ENCODE peak calls at places on chromosomes 12 and 14, in four cellular contexts. One of them, this sample, is unnamed.

GRCh38 chr12:125861299-125862281 is 796.4 kb downstream of the AACS start:
- DNase-seq in heart right ventricle: peak
- DNase-seq in ovary: peak
- DNase-seq in tibial artery: no peak
- DNase-seq in this sample: no peak

GRCh38 chr14:68795602-68796417 is 2.9 kb upstream of the ZFP36L1 start:
- DNase-seq in heart right ventricle: peak
- DNase-seq in ovary: peak
- DNase-seq in tibial artery: peak
- DNase-seq in this sample: peak

GRCh38 chr14:25090716-25091454 is 40.9 kb upstream of the STXBP6 start:
- DNase-seq in tibial artery: no peak
- DNase-seq in heart right ventricle: no peak
- DNase-seq in ovary: no peak
- DNase-seq in this sample: no peak

GRCh38 chr14:65496178-65496993 is 83.9 kb downstream of the FUT8 start:
- DNase-seq in heart right ventricle: no peak
- DNase-seq in tibial artery: no peak
- DNase-seq in ovary: no peak
- DNase-seq in this sample: no peak

GRCh38 chr12:75120202-75120774 is 89.4 kb downstream of the KCNC2 start:
- DNase-seq in ovary: no peak
- DNase-seq in heart right ventricle: no peak
- DNase-seq in tibial artery: no peak
- DNase-seq in this sample: no peak

GRCh38 chr12:31215521-31216232 is 110.3 kb downstream of the SINHCAF start:
- DNase-seq in tibial artery: no peak
- DNase-seq in ovary: no peak
- DNase-seq in heart right ventricle: peak
- DNase-seq in this sample: no peak

GRCh38 chr12:5807090-5807414 is 138.0 kb downstream of the ANO2 start:
- DNase-seq in ovary: no peak
- DNase-seq in heart right ventricle: no peak
- DNase-seq in tibial artery: no peak
- DNase-seq in this sample: no peak

GRCh38 chr14:103141117-103141796 is 18.0 kb downstream of the TNFAIP2 start:
- DNase-seq in heart right ventricle: peak
- DNase-seq in tibial artery: no peak
- DNase-seq in ovary: no peak
- DNase-seq in this sample: no peak

GRCh38 chr12:22287776-22288621 is 46.5 kb downstream of the ST8SIA1 start:
- DNase-seq in heart right ventricle: no peak
- DNase-seq in ovary: no peak
- DNase-seq in tibial artery: no peak
- DNase-seq in this sample: no peak

GRCh38 chr14:38257500-38257899 is 1.6 kb upstream of the CLEC14A start:
- DNase-seq in tibial artery: no peak
- DNase-seq in ovary: no peak
- DNase-seq in heart right ventricle: no peak
- DNase-seq in this sample: no peak

GRCh38 chr12:13144266-13144828 is 40.9 kb upstream of the GSG1 start:
- DNase-seq in tibial artery: no peak
- DNase-seq in ovary: no peak
- DNase-seq in heart right ventricle: no peak
- DNase-seq in this sample: no peak

GRCh38 chr14:39374846-39375245 is 57.4 kb downstream of the FBXO33 start:
- DNase-seq in tibial artery: no peak
- DNase-seq in ovary: no peak
- DNase-seq in heart right ventricle: no peak
- DNase-seq in this sample: no peak

GRCh38 chr14:93317836-93318807 is 14.7 kb downstream of the BTBD7 start:
- DNase-seq in tibial artery: no peak
- DNase-seq in heart right ventricle: no peak
- DNase-seq in ovary: no peak
- DNase-seq in this sample: no peak

GRCh38 chr12:48199784-48200198 is 3.3 kb downstream of the OR10AD1 start:
- DNase-seq in heart right ventricle: no peak
- DNase-seq in tibial artery: no peak
- DNase-seq in ovary: no peak
- DNase-seq in this sample: no peak

GRCh38 chr14:44180975-44181374 is 326.1 kb downstream of the FSCB start:
- DNase-seq in tibial artery: no peak
- DNase-seq in ovary: no peak
- DNase-seq in heart right ventricle: no peak
- DNase-seq in this sample: no peak

GRCh38 chr14:68195126-68195525 is 375.5 kb downstream of the RAD51B start:
- DNase-seq in tibial artery: no peak
- DNase-seq in ovary: no peak
- DNase-seq in heart right ventricle: no peak
- DNase-seq in this sample: no peak

GRCh38 chr12:108576660-108577234 is 14.4 kb downstream of the ISCU start:
- DNase-seq in tibial artery: no peak
- DNase-seq in heart right ventricle: no peak
- DNase-seq in ovary: no peak
- DNase-seq in this sample: no peak

GRCh38 chr12:110107369-110108281 is 16.5 kb upstream of the IFT81 start:
- DNase-seq in tibial artery: peak
- DNase-seq in ovary: peak
- DNase-seq in heart right ventricle: peak
- DNase-seq in this sample: no peak

GRCh38 chr12:95882080-95882479 is 23.3 kb downstream of the SNRPF start:
- DNase-seq in heart right ventricle: no peak
- DNase-seq in tibial artery: no peak
- DNase-seq in ovary: no peak
- DNase-seq in this sample: no peak

GRCh38 chr12:57280234-57281062 is 29.5 kb upstream of the STAC3 start:
- DNase-seq in ovary: no peak
- DNase-seq in heart right ventricle: no peak
- DNase-seq in tibial artery: no peak
- DNase-seq in this sample: no peak

GRCh38 chr12:63308701-63309100 is 157.7 kb upstream of the AVPR1A start:
- DNase-seq in heart right ventricle: no peak
- DNase-seq in ovary: no peak
- DNase-seq in tibial artery: no peak
- DNase-seq in this sample: no peak

GRCh38 chr12:32091696-32092095 is 15.0 kb upstream of the BICD1 start:
- DNase-seq in heart right ventricle: no peak
- DNase-seq in tibial artery: no peak
- DNase-seq in ovary: no peak
- DNase-seq in this sample: no peak

GRCh38 chr12:34395056-34396005 is 373.0 kb downstream of the ALG10 start:
- DNase-seq in ovary: peak
- DNase-seq in heart right ventricle: peak
- DNase-seq in tibial artery: no peak
- DNase-seq in this sample: peak

GRCh38 chr14:64688801-64689200 is 15.4 kb upstream of the PLEKHG3 start:
- DNase-seq in ovary: no peak
- DNase-seq in tibial artery: peak
- DNase-seq in heart right ventricle: no peak
- DNase-seq in this sample: no peak

GRCh38 chr14:24397639-24398297 is 1.0 kb upstream of the NYNRIN start:
- DNase-seq in ovary: peak
- DNase-seq in tibial artery: no peak
- DNase-seq in heart right ventricle: no peak
- DNase-seq in this sample: no peak

GRCh38 chr12:132904718-132905328 is 17.4 kb upstream of the CHFR start:
- DNase-seq in tibial artery: peak
- DNase-seq in heart right ventricle: peak
- DNase-seq in ovary: peak
- DNase-seq in this sample: peak

GRCh38 chr14:61837336-61838229 is 75.4 kb downstream of the SNAPC1 start:
- DNase-seq in tibial artery: peak
- DNase-seq in heart right ventricle: peak
- DNase-seq in ovary: peak
- DNase-seq in this sample: peak

GRCh38 chr14:105152794-105153241 is 15.8 kb downstream of the JAG2 start:
- DNase-seq in heart right ventricle: peak
- DNase-seq in tibial artery: no peak
- DNase-seq in ovary: no peak
- DNase-seq in this sample: no peak

GRCh38 chr12:59724011-59724703 is 128.3 kb downstream of the SLC16A7 start:
- DNase-seq in ovary: no peak
- DNase-seq in tibial artery: no peak
- DNase-seq in heart right ventricle: no peak
- DNase-seq in this sample: no peak
- TF ChIP-seq CTCF in ovary: no peak
- TF ChIP-seq CTCF in tibial artery: no peak
- TF ChIP-seq CTCF in heart right ventricle: no peak
- TF ChIP-seq CTCF in this sample: no peak

DNA sequence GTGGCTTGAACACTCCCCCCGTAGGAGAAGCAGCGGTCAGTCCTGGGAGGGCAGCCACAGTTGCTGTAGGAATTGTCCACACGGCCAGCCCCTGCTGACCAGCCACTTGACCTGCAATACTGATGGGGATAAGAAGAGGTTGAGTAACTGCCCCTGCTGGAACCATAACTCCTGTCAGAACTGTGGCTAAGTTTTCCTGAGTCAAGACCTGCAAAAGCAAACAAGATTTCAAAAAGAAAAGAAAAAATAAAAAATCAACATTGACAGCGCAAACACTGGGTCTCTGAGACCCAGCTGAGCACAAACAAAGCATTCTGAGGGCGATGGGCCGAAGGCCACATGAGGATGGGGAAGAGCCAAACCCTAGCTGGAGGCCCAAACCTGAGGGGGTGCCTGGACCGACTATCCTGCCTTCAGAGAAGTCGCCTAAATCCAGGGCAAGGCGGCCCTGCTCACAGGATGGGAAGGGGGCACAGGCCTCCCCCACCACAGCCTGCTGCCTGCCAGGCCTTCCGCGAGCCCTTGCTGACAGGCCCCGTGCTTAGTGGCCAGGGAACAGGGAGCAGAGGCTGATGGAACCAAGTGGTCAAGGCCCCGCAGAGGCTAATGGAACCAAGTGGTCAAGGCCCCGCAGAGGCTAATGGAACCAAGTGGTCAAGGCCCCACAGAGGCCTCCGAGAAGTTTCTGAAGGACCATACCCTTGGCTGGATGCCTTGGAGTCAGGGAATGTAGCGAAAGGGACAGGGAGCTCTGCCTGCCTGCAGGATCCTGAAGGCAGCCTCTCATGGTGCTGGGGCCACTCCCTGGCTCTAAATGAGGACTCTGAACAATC is 19.1 kb downstream of the POU6F1 start:
- DNase-seq in tibial artery: no peak
- DNase-seq in ovary: no peak
- DNase-seq in heart right ventricle: no peak
- DNase-seq in this sample: no peak
- TF ChIP-seq CTCF in tibial artery: no peak
- TF ChIP-seq CTCF in ovary: no peak
- TF ChIP-seq CTCF in heart right ventricle: no peak
- TF ChIP-seq CTCF in this sample: no peak

GRCh38 chr12:66119870-66120241 is 10.7 kb downstream of the LLPH start:
- DNase-seq in tibial artery: no peak
- DNase-seq in ovary: no peak
- DNase-seq in heart right ventricle: no peak
- DNase-seq in this sample: no peak

GRCh38 chr12:66118240-66118891 is 12.2 kb downstream of the LLPH start:
- DNase-seq in ovary: no peak
- DNase-seq in tibial artery: no peak
- DNase-seq in heart right ventricle: no peak
- DNase-seq in this sample: no peak

GRCh38 chr12:66117242-66117641 is 13.3 kb downstream of the LLPH start:
- DNase-seq in tibial artery: no peak
- DNase-seq in ovary: no peak
- DNase-seq in heart right ventricle: no peak
- DNase-seq in this sample: no peak

GRCh38 chr12:66119229-66119869 is 11.2 kb downstream of the LLPH start:
- DNase-seq in tibial artery: no peak
- DNase-seq in heart right ventricle: no peak
- DNase-seq in ovary: no peak
- DNase-seq in this sample: no peak

DNA sequence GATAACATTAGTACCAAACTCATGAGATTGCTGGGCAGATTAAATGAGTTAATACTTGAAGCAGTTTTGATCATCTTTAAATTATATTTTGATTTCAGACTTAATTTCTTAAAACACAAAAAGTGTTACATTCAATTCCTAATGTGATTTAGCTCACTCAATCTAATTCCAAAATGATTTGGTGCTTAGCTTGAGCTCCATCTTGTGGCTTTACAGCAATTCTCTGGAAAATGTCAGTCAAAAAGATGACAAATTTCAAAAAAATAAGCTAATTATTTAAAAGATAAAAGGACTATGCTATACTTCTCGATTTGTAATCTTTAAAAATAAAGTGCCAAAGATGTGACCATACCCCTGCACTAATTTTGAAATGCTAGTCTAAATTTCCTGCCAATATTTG is 10.1 kb downstream of the LLPH start:
- DNase-seq in tibial artery: no peak
- DNase-seq in heart right ventricle: no peak
- DNase-seq in ovary: no peak
- DNase-seq in this sample: no peak
- TF ChIP-seq CTCF in tibial artery: no peak
- TF ChIP-seq CTCF in heart right ventricle: no peak
- TF ChIP-seq CTCF in ovary: no peak
- TF ChIP-seq CTCF in this sample: no peak

GRCh38 chr14:99190696-99191662 is 81.0 kb downstream of the BCL11B start:
- DNase-seq in ovary: no peak
- DNase-seq in heart right ventricle: no peak
- DNase-seq in tibial artery: no peak
- DNase-seq in this sample: no peak
- TF ChIP-seq CTCF in ovary: no peak
- TF ChIP-seq CTCF in heart right ventricle: no peak
- TF ChIP-seq CTCF in tibial artery: no peak
- TF ChIP-seq CTCF in this sample: no peak